ENCODE peak calls at places on chromosome 18, in seven cellular contexts. One of them, this sample, is unnamed.

GRCh38 chr18:59629894-59630293 is 67.3 kb downstream of the CCBE1 start:
- DNase-seq in stimulated activated CD8-positive, alpha-beta memory T cell treated with anti-CD3 and anti-CD28 coated beads, Interleukin-7, amount 100 ng/mL, for 1 hour: no peak
- DNase-seq in NCI-H1436 treated with DMSO at 0.1 percent for 48 hours: no peak
- DNase-seq in HCT116: no peak
- DNase-seq in AG04450: no peak
- DNase-seq in smooth muscle cell of the brain vasculature: no peak
- DNase-seq in GDM1: no peak
- DNase-seq in this sample: no peak

GRCh38 chr18:13872373-13872772 is 43.0 kb downstream of the MC2R start:
- DNase-seq in GDM1: no peak
- DNase-seq in smooth muscle cell of the brain vasculature: no peak
- DNase-seq in HCT116: no peak
- DNase-seq in AG04450: no peak
- DNase-seq in stimulated activated CD8-positive, alpha-beta memory T cell treated with anti-CD3 and anti-CD28 coated beads, Interleukin-7, amount 100 ng/mL, for 1 hour: no peak
- DNase-seq in NCI-H1436 treated with DMSO at 0.1 percent for 48 hours: no peak
- DNase-seq in this sample: no peak

GRCh38 chr18:2881490-2882195 is 34.8 kb downstream of the EMILIN2 start:
- DNase-seq in smooth muscle cell of the brain vasculature: no peak
- DNase-seq in HCT116: no peak
- DNase-seq in stimulated activated CD8-positive, alpha-beta memory T cell treated with anti-CD3 and anti-CD28 coated beads, Interleukin-7, amount 100 ng/mL, for 1 hour: no peak
- DNase-seq in NCI-H1436 treated with DMSO at 0.1 percent for 48 hours: no peak
- DNase-seq in GDM1: no peak
- DNase-seq in AG04450: peak
- DNase-seq in this sample: no peak

GRCh38 chr18:1528964-1529509 is 624.4 kb downstream of the ADCYAP1 start:
- DNase-seq in smooth muscle cell of the brain vasculature: no peak
- DNase-seq in HCT116: no peak
- DNase-seq in stimulated activated CD8-positive, alpha-beta memory T cell treated with anti-CD3 and anti-CD28 coated beads, Interleukin-7, amount 100 ng/mL, for 1 hour: no peak
- DNase-seq in GDM1: no peak
- DNase-seq in AG04450: no peak
- DNase-seq in NCI-H1436 treated with DMSO at 0.1 percent for 48 hours: no peak
- DNase-seq in this sample: no peak

GRCh38 chr18:63439334-63439733 is 17.1 kb upstream of the VPS4B start:
- DNase-seq in GDM1: peak
- DNase-seq in HCT116: peak
- DNase-seq in NCI-H1436 treated with DMSO at 0.1 percent for 48 hours: no peak
- DNase-seq in AG04450: peak
- DNase-seq in smooth muscle cell of the brain vasculature: peak
- DNase-seq in stimulated activated CD8-positive, alpha-beta memory T cell treated with anti-CD3 and anti-CD28 coated beads, Interleukin-7, amount 100 ng/mL, for 1 hour: no peak
- DNase-seq in this sample: peak

GRCh38 chr18:6382968-6383367 is 31.7 kb downstream of the L3MBTL4 start:
- DNase-seq in smooth muscle cell of the brain vasculature: no peak
- DNase-seq in HCT116: no peak
- DNase-seq in stimulated activated CD8-positive, alpha-beta memory T cell treated with anti-CD3 and anti-CD28 coated beads, Interleukin-7, amount 100 ng/mL, for 1 hour: no peak
- DNase-seq in NCI-H1436 treated with DMSO at 0.1 percent for 48 hours: no peak
- DNase-seq in AG04450: no peak
- DNase-seq in GDM1: no peak
- DNase-seq in this sample: no peak

GRCh38 chr18:51191139-51191717 is 6.3 kb downstream of the MEX3C start:
- DNase-seq in AG04450: no peak
- DNase-seq in smooth muscle cell of the brain vasculature: no peak
- DNase-seq in HCT116: no peak
- DNase-seq in stimulated activated CD8-positive, alpha-beta memory T cell treated with anti-CD3 and anti-CD28 coated beads, Interleukin-7, amount 100 ng/mL, for 1 hour: no peak
- DNase-seq in NCI-H1436 treated with DMSO at 0.1 percent for 48 hours: no peak
- DNase-seq in GDM1: no peak
- DNase-seq in this sample: peak

GRCh38 chr18:10797882-10798281 is 272.1 kb downstream of the NAPG start:
- DNase-seq in AG04450: no peak
- DNase-seq in HCT116: no peak
- DNase-seq in smooth muscle cell of the brain vasculature: no peak
- DNase-seq in GDM1: no peak
- DNase-seq in NCI-H1436 treated with DMSO at 0.1 percent for 48 hours: no peak
- DNase-seq in stimulated activated CD8-positive, alpha-beta memory T cell treated with anti-CD3 and anti-CD28 coated beads, Interleukin-7, amount 100 ng/mL, for 1 hour: no peak
- DNase-seq in this sample: no peak

GRCh38 chr18:58638446-58638845 is 9.6 kb upstream of the ALPK2 start:
- DNase-seq in stimulated activated CD8-positive, alpha-beta memory T cell treated with anti-CD3 and anti-CD28 coated beads, Interleukin-7, amount 100 ng/mL, for 1 hour: no peak
- DNase-seq in HCT116: no peak
- DNase-seq in smooth muscle cell of the brain vasculature: no peak
- DNase-seq in NCI-H1436 treated with DMSO at 0.1 percent for 48 hours: no peak
- DNase-seq in AG04450: no peak
- DNase-seq in GDM1: peak
- DNase-seq in this sample: no peak

GRCh38 chr18:22952525-22952924 is 19.4 kb downstream of the RBBP8 start:
- DNase-seq in HCT116: no peak
- DNase-seq in smooth muscle cell of the brain vasculature: no peak
- DNase-seq in stimulated activated CD8-positive, alpha-beta memory T cell treated with anti-CD3 and anti-CD28 coated beads, Interleukin-7, amount 100 ng/mL, for 1 hour: no peak
- DNase-seq in GDM1: no peak
- DNase-seq in AG04450: no peak
- DNase-seq in NCI-H1436 treated with DMSO at 0.1 percent for 48 hours: no peak
- DNase-seq in this sample: no peak

GRCh38 chr18:8706545-8706980 is 1.2 kb downstream of the MTCL1 start:
- DNase-seq in stimulated activated CD8-positive, alpha-beta memory T cell treated with anti-CD3 and anti-CD28 coated beads, Interleukin-7, amount 100 ng/mL, for 1 hour: no peak
- DNase-seq in NCI-H1436 treated with DMSO at 0.1 percent for 48 hours: no peak
- DNase-seq in smooth muscle cell of the brain vasculature: no peak
- DNase-seq in GDM1: no peak
- DNase-seq in HCT116: no peak
- DNase-seq in AG04450: no peak
- DNase-seq in this sample: no peak

GRCh38 chr18:48541026-48541746 is 2.4 kb downstream of the CTIF start:
- DNase-seq in HCT116: no peak
- DNase-seq in GDM1: no peak
- DNase-seq in AG04450: no peak
- DNase-seq in NCI-H1436 treated with DMSO at 0.1 percent for 48 hours: no peak
- DNase-seq in stimulated activated CD8-positive, alpha-beta memory T cell treated with anti-CD3 and anti-CD28 coated beads, Interleukin-7, amount 100 ng/mL, for 1 hour: no peak
- DNase-seq in smooth muscle cell of the brain vasculature: no peak
- DNase-seq in this sample: no peak

GRCh38 chr18:70385474-70385873 is 96.6 kb downstream of the SOCS6 start:
- DNase-seq in stimulated activated CD8-positive, alpha-beta memory T cell treated with anti-CD3 and anti-CD28 coated beads, Interleukin-7, amount 100 ng/mL, for 1 hour: no peak
- DNase-seq in smooth muscle cell of the brain vasculature: no peak
- DNase-seq in AG04450: no peak
- DNase-seq in GDM1: no peak
- DNase-seq in NCI-H1436 treated with DMSO at 0.1 percent for 48 hours: no peak
- DNase-seq in HCT116: no peak
- DNase-seq in this sample: no peak

GRCh38 chr18:50797147-50797546 is 22.7 kb downstream of the MRO start:
- DNase-seq in stimulated activated CD8-positive, alpha-beta memory T cell treated with anti-CD3 and anti-CD28 coated beads, Interleukin-7, amount 100 ng/mL, for 1 hour: no peak
- DNase-seq in smooth muscle cell of the brain vasculature: no peak
- DNase-seq in AG04450: no peak
- DNase-seq in NCI-H1436 treated with DMSO at 0.1 percent for 48 hours: no peak
- DNase-seq in GDM1: no peak
- DNase-seq in HCT116: no peak
- DNase-seq in this sample: no peak

GRCh38 chr18:57837917-57838548 is 34.9 kb upstream of the ATP8B1 start:
- DNase-seq in GDM1: no peak
- DNase-seq in NCI-H1436 treated with DMSO at 0.1 percent for 48 hours: no peak
- DNase-seq in stimulated activated CD8-positive, alpha-beta memory T cell treated with anti-CD3 and anti-CD28 coated beads, Interleukin-7, amount 100 ng/mL, for 1 hour: no peak
- DNase-seq in AG04450: no peak
- DNase-seq in HCT116: no peak
- DNase-seq in smooth muscle cell of the brain vasculature: no peak
- DNase-seq in this sample: no peak

GRCh38 chr18:28003451-28003850 is 173.5 kb downstream of the CDH2 start:
- DNase-seq in stimulated activated CD8-positive, alpha-beta memory T cell treated with anti-CD3 and anti-CD28 coated beads, Interleukin-7, amount 100 ng/mL, for 1 hour: no peak
- DNase-seq in GDM1: no peak
- DNase-seq in AG04450: peak
- DNase-seq in smooth muscle cell of the brain vasculature: no peak
- DNase-seq in HCT116: no peak
- DNase-seq in NCI-H1436 treated with DMSO at 0.1 percent for 48 hours: no peak
- DNase-seq in this sample: no peak